ENCODE peak calls at places on chromosomes 2 and 18, in four cellular contexts. One of them, this sample, is unnamed.

GRCh38 chr2:134360750-134361487 is 107.0 kb downstream of the MGAT5 start:
- DNase-seq in GM12878: no peak
- DNase-seq in HepG2: no peak
- DNase-seq in K562: no peak
- DNase-seq in this sample: no peak

GRCh38 chr18:36622610-36623009 is 206.2 kb downstream of the TPGS2 start:
- DNase-seq in HepG2: no peak
- DNase-seq in K562: no peak
- DNase-seq in GM12878: no peak
- DNase-seq in this sample: no peak

GRCh38 chr2:12730265-12730664 is 13.5 kb downstream of the TRIB2 start:
- DNase-seq in HepG2: no peak
- DNase-seq in GM12878: no peak
- DNase-seq in K562: no peak
- DNase-seq in this sample: no peak

GRCh38 chr2:235140801-235141081 is 188.9 kb downstream of the SH3BP4 start:
- DNase-seq in GM12878: no peak
- DNase-seq in HepG2: no peak
- DNase-seq in K562: no peak
- DNase-seq in this sample: no peak

GRCh38 chr2:64679673-64680425 is 26.1 kb upstream of the SERTAD2 start:
- DNase-seq in HepG2: no peak
- DNase-seq in K562: no peak
- DNase-seq in GM12878: no peak
- DNase-seq in this sample: no peak

GRCh38 chr2:171365232-171365631 is 68.6 kb downstream of the METTL8 start:
- DNase-seq in GM12878: no peak
- DNase-seq in K562: no peak
- DNase-seq in HepG2: no peak
- DNase-seq in this sample: no peak

GRCh38 chr2:218745559-218746469 is 35.2 kb downstream of the TTLL4 start:
- DNase-seq in GM12878: no peak
- DNase-seq in K562: no peak
- DNase-seq in HepG2: peak
- DNase-seq in this sample: no peak

GRCh38 chr2:69514406-69514805 is 77.2 kb upstream of the NFU1 start:
- DNase-seq in GM12878: no peak
- DNase-seq in K562: no peak
- DNase-seq in HepG2: no peak
- DNase-seq in this sample: no peak

GRCh38 chr18:13502585-13502984 is 223.8 kb downstream of the FAM210A start:
- DNase-seq in K562: no peak
- DNase-seq in HepG2: no peak
- DNase-seq in GM12878: no peak
- DNase-seq in this sample: no peak
- TF ChIP-seq FOXM1 in K562: no peak
- TF ChIP-seq FOXM1 in HepG2: no peak
- TF ChIP-seq FOXM1 in GM12878: no peak
- TF ChIP-seq FOXM1 in this sample: no peak

GRCh38 chr2:10750610-10751009 is 29.2 kb downstream of the ATP6V1C2 start:
- DNase-seq in K562: no peak
- DNase-seq in HepG2: no peak
- DNase-seq in GM12878: no peak
- DNase-seq in this sample: no peak
- TF ChIP-seq BHLHE40 in K562: no peak
- TF ChIP-seq BHLHE40 in HepG2: no peak
- TF ChIP-seq BHLHE40 in GM12878: no peak
- TF ChIP-seq BHLHE40 in this sample: no peak

GRCh38 chr2:98869868-98870267 is 66.2 kb downstream of the CRACDL start:
- DNase-seq in GM12878: no peak
- DNase-seq in HepG2: no peak
- DNase-seq in K562: no peak
- DNase-seq in this sample: no peak

GRCh38 chr2:98872526-98872925 is 63.5 kb downstream of the CRACDL start:
- DNase-seq in HepG2: no peak
- DNase-seq in GM12878: no peak
- DNase-seq in K562: no peak
- DNase-seq in this sample: no peak

GRCh38 chr2:98871506-98871905 is 64.5 kb downstream of the CRACDL start:
- DNase-seq in GM12878: no peak
- DNase-seq in K562: no peak
- DNase-seq in HepG2: no peak
- DNase-seq in this sample: no peak

GRCh38 chr2:98869272-98869641 is 66.8 kb downstream of the CRACDL start:
- DNase-seq in K562: no peak
- DNase-seq in HepG2: peak
- DNase-seq in GM12878: no peak
- DNase-seq in this sample: no peak

DNA sequence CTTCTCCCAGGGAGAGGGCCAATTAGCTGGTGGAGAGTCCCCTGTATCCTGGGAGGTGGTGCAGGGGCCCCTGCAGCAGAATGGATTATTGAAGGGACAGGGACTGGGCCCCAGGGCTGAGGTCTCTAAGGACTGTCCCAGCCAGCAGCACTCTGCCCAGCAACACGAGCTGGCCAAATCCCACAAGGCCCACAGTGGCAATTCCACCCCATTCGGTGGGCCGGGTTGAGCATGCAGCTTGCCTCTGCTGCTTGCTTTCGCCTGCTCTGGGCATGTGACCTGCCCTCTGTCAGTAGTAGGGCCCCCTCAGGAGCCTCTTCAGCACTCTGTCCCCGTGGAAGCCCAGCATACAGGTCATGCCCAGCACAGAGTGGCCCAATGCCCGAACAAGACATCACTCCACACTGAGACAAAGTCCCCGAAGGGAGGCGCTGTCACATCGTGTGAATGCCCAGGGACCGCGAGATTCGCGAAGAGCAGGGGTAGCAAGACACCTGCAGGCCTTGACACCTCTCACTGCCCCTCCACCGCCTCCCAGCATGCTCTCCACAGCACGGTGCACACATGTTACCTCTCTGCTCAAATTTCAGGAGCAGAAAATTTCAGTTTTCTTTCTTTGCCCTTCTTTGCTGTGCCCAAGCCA is 65.4 kb downstream of the CRACDL start:
- DNase-seq in K562: no peak
- DNase-seq in HepG2: no peak
- DNase-seq in GM12878: no peak
- DNase-seq in this sample: peak
- TF ChIP-seq FOXM1 in K562: no peak
- TF ChIP-seq FOXM1 in HepG2: no peak
- TF ChIP-seq FOXM1 in GM12878: no peak
- TF ChIP-seq FOXM1 in this sample: no peak

DNA sequence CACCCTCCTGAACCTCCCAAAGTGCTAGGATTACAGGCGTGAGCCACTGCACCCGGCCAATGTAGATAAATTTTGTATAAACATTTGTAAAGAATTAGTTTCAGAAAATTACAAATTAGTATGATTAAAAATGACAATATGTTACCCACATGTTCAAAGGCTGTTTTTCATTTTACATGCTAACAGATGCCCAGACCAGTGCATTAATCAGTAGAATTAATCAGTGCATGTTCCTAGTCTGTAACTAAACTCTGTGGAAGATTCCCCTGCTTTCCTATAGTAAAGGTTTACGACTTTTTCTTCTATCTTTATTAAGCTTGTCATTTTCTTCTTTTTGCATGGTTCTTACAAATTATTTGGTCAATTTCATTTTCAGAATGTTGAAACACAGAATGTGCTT is 65.8 kb downstream of the UGGT1 start:
- DNase-seq in HepG2: no peak
- DNase-seq in GM12878: no peak
- DNase-seq in K562: no peak
- DNase-seq in this sample: no peak
- TF ChIP-seq BHLHE40 in HepG2: no peak
- TF ChIP-seq BHLHE40 in GM12878: no peak
- TF ChIP-seq BHLHE40 in K562: no peak
- TF ChIP-seq BHLHE40 in this sample: no peak

GRCh38 chr2:127675335-127676261 is at the start of gene LIMS2:
- DNase-seq in HepG2: no peak
- DNase-seq in GM12878: no peak
- DNase-seq in K562: no peak
- DNase-seq in this sample: peak
- TF ChIP-seq FOXM1 in HepG2: no peak
- TF ChIP-seq FOXM1 in GM12878: no peak
- TF ChIP-seq FOXM1 in K562: no peak
- TF ChIP-seq FOXM1 in this sample: no peak

GRCh38 chr2:25894135-25894830 is 16.0 kb upstream of the ASXL2 start:
- DNase-seq in GM12878: no peak
- DNase-seq in HepG2: peak
- DNase-seq in K562: no peak
- DNase-seq in this sample: no peak
- TF ChIP-seq BHLHE40 in GM12878: no peak
- TF ChIP-seq BHLHE40 in HepG2: peak
- TF ChIP-seq BHLHE40 in K562: no peak
- TF ChIP-seq BHLHE40 in this sample: no peak

DNA sequence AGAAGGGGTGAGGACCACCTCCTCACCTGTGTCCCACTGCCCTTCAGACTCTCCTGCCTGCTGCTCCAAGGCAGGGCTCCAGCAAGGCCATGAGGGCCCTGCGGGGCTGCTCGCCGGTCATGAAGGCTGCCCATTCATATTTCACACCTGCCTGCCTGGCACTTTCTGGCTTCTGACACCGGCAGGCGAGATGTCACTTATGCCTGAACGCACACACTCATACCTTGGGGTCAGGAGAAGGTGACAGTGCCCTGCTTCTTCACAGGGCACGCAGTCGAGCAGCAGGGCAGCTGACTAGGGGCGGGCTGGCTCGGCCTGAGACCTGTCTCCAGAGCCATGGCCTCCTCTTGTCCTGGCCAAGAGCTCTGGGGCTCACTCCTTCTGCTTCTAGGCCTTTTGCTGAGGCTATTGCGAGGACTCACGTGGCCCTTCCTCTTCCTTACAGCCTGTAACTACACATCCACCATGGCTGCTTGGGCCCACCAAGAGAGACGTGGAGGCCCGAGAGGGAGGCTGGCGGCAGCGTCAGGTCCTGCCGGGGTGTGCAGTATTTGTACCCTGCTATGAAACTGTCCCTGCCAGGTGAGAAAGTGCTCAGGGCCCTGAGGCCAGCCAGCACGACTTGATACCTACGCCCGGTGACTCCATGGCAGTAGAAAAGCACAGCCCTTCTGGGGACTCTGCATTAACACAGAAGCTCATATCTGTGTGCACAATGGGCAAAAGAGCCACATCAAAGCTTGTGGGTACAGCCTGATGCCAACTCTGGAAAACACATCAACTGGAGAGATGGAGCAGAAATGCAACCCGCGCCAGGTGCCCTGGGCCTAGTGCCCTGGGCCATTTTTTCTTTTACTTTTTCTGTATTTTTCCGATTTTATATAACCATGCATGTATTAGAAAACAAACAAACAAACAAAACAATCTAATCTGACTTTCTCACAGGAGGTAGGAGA is 30.6 kb downstream of the HS6ST1 start:
- DNase-seq in GM12878: no peak
- DNase-seq in K562: no peak
- DNase-seq in HepG2: no peak
- DNase-seq in this sample: no peak
- TF ChIP-seq FOXM1 in GM12878: no peak
- TF ChIP-seq FOXM1 in K562: no peak
- TF ChIP-seq FOXM1 in HepG2: no peak
- TF ChIP-seq FOXM1 in this sample: no peak

GRCh38 chr2:216617159-216617815 is 15.9 kb upstream of the IGFBP2 start:
- DNase-seq in K562: no peak
- DNase-seq in HepG2: no peak
- DNase-seq in GM12878: no peak
- DNase-seq in this sample: no peak

GRCh38 chr2:216620806-216621205 is 12.4 kb upstream of the IGFBP2 start:
- DNase-seq in K562: no peak
- DNase-seq in HepG2: no peak
- DNase-seq in GM12878: no peak
- DNase-seq in this sample: no peak

GRCh38 chr2:216621292-216621691 is 11.9 kb upstream of the IGFBP2 start:
- DNase-seq in HepG2: no peak
- DNase-seq in K562: no peak
- DNase-seq in GM12878: no peak
- DNase-seq in this sample: no peak

GRCh38 chr2:216618785-216619184 is 14.4 kb upstream of the IGFBP2 start:
- DNase-seq in GM12878: no peak
- DNase-seq in K562: no peak
- DNase-seq in HepG2: no peak
- DNase-seq in this sample: no peak

GRCh38 chr2:216619411-216620393 is 13.5 kb upstream of the IGFBP2 start:
- DNase-seq in K562: no peak
- DNase-seq in HepG2: peak
- DNase-seq in GM12878: no peak
- DNase-seq in this sample: no peak
- TF ChIP-seq BHLHE40 in K562: no peak
- TF ChIP-seq BHLHE40 in HepG2: no peak
- TF ChIP-seq BHLHE40 in GM12878: no peak
- TF ChIP-seq BHLHE40 in this sample: no peak

GRCh38 chr2:136052374-136053362 is 65.3 kb downstream of the CXCR4 start:
- DNase-seq in HepG2: no peak
- DNase-seq in GM12878: no peak
- DNase-seq in K562: no peak
- DNase-seq in this sample: no peak
- TF ChIP-seq FOXM1 in HepG2: no peak
- TF ChIP-seq FOXM1 in GM12878: no peak
- TF ChIP-seq FOXM1 in K562: no peak
- TF ChIP-seq FOXM1 in this sample: no peak

GRCh38 chr2:148122788-148123187 is 101.9 kb downstream of the MBD5 start:
- DNase-seq in K562: no peak
- DNase-seq in HepG2: no peak
- DNase-seq in GM12878: no peak
- DNase-seq in this sample: no peak
- TF ChIP-seq BHLHE40 in K562: no peak
- TF ChIP-seq BHLHE40 in HepG2: no peak
- TF ChIP-seq BHLHE40 in GM12878: no peak
- TF ChIP-seq BHLHE40 in this sample: no peak